ENCODE peak calls at places on chromosome 2, in ten cellular contexts. One of them, this sample, is unnamed.

GRCh38 chr2:239938651-239939486 is 86.3 kb downstream of the NDUFA10 start:
- DNase-seq in NCI-H2171 treated with DMSO at 0.1 percent for 48 hours: no peak
- DNase-seq in stimulated activated naive B cell treated with anti-CD40 and anti-IgM and Interleukin-4, amounts not matched to agents 10 μg/mL and 1 μg/mL and 100 μg/mL, for 72 hours: no peak
- DNase-seq in CD8-positive, alpha-beta T cell: no peak
- DNase-seq in AG08395: no peak
- DNase-seq in natural killer cell: no peak
- DNase-seq in NCI-H345: no peak
- DNase-seq in AG08396: no peak
- DNase-seq in right atrium auricular region: no peak
- DNase-seq in WTC11: peak
- DNase-seq in this sample: no peak

GRCh38 chr2:239551206-239551605 is 150.4 kb upstream of the HDAC4 start:
- DNase-seq in NCI-H2171 treated with DMSO at 0.1 percent for 48 hours: no peak
- DNase-seq in stimulated activated naive B cell treated with anti-CD40 and anti-IgM and Interleukin-4, amounts not matched to agents 10 μg/mL and 1 μg/mL and 100 μg/mL, for 72 hours: no peak
- DNase-seq in CD8-positive, alpha-beta T cell: no peak
- DNase-seq in AG08395: no peak
- DNase-seq in natural killer cell: no peak
- DNase-seq in NCI-H345: no peak
- DNase-seq in AG08396: no peak
- DNase-seq in right atrium auricular region: no peak
- DNase-seq in WTC11: no peak
- DNase-seq in this sample: no peak

GRCh38 chr2:37561615-37562569 is 109.5 kb downstream of the CDC42EP3 start:
- DNase-seq in NCI-H2171 treated with DMSO at 0.1 percent for 48 hours: peak
- DNase-seq in stimulated activated naive B cell treated with anti-CD40 and anti-IgM and Interleukin-4, amounts not matched to agents 10 μg/mL and 1 μg/mL and 100 μg/mL, for 72 hours: no peak
- DNase-seq in CD8-positive, alpha-beta T cell: no peak
- DNase-seq in AG08395: peak
- DNase-seq in natural killer cell: no peak
- DNase-seq in NCI-H345: no peak
- DNase-seq in AG08396: peak
- DNase-seq in right atrium auricular region: no peak
- DNase-seq in WTC11: no peak
- DNase-seq in this sample: no peak

GRCh38 chr2:148900350-148900749 is 25.3 kb downstream of the KIF5C start:
- DNase-seq in NCI-H2171 treated with DMSO at 0.1 percent for 48 hours: no peak
- DNase-seq in stimulated activated naive B cell treated with anti-CD40 and anti-IgM and Interleukin-4, amounts not matched to agents 10 μg/mL and 1 μg/mL and 100 μg/mL, for 72 hours: no peak
- DNase-seq in CD8-positive, alpha-beta T cell: no peak
- DNase-seq in AG08395: no peak
- DNase-seq in natural killer cell: no peak
- DNase-seq in NCI-H345: peak
- DNase-seq in AG08396: no peak
- DNase-seq in right atrium auricular region: no peak
- DNase-seq in WTC11: no peak
- DNase-seq in this sample: no peak

GRCh38 chr2:26580751-26581150 is 60.4 kb downstream of the CIB4 start:
- DNase-seq in NCI-H2171 treated with DMSO at 0.1 percent for 48 hours: no peak
- DNase-seq in stimulated activated naive B cell treated with anti-CD40 and anti-IgM and Interleukin-4, amounts not matched to agents 10 μg/mL and 1 μg/mL and 100 μg/mL, for 72 hours: no peak
- DNase-seq in CD8-positive, alpha-beta T cell: no peak
- DNase-seq in AG08395: no peak
- DNase-seq in natural killer cell: no peak
- DNase-seq in NCI-H345: no peak
- DNase-seq in AG08396: no peak
- DNase-seq in right atrium auricular region: no peak
- DNase-seq in WTC11: peak
- DNase-seq in this sample: no peak

GRCh38 chr2:239443666-239444567 is 43.1 kb upstream of the HDAC4 start:
- DNase-seq in NCI-H2171 treated with DMSO at 0.1 percent for 48 hours: no peak
- DNase-seq in stimulated activated naive B cell treated with anti-CD40 and anti-IgM and Interleukin-4, amounts not matched to agents 10 μg/mL and 1 μg/mL and 100 μg/mL, for 72 hours: no peak
- DNase-seq in CD8-positive, alpha-beta T cell: no peak
- DNase-seq in AG08395: peak
- DNase-seq in natural killer cell: no peak
- DNase-seq in NCI-H345: no peak
- DNase-seq in AG08396: peak
- DNase-seq in right atrium auricular region: peak
- DNase-seq in WTC11: no peak
- DNase-seq in this sample: no peak

GRCh38 chr2:23824777-23825212 is 102.1 kb downstream of the ATAD2B start:
- DNase-seq in NCI-H2171 treated with DMSO at 0.1 percent for 48 hours: peak
- DNase-seq in stimulated activated naive B cell treated with anti-CD40 and anti-IgM and Interleukin-4, amounts not matched to agents 10 μg/mL and 1 μg/mL and 100 μg/mL, for 72 hours: no peak
- DNase-seq in CD8-positive, alpha-beta T cell: no peak
- DNase-seq in AG08395: peak
- DNase-seq in natural killer cell: no peak
- DNase-seq in NCI-H345: peak
- DNase-seq in AG08396: peak
- DNase-seq in right atrium auricular region: no peak
- DNase-seq in WTC11: no peak
- DNase-seq in this sample: peak

GRCh38 chr2:229174794-229175529 is 96.1 kb downstream of the PID1 start:
- DNase-seq in NCI-H2171 treated with DMSO at 0.1 percent for 48 hours: no peak
- DNase-seq in stimulated activated naive B cell treated with anti-CD40 and anti-IgM and Interleukin-4, amounts not matched to agents 10 μg/mL and 1 μg/mL and 100 μg/mL, for 72 hours: no peak
- DNase-seq in CD8-positive, alpha-beta T cell: no peak
- DNase-seq in AG08395: peak
- DNase-seq in natural killer cell: no peak
- DNase-seq in NCI-H345: no peak
- DNase-seq in AG08396: peak
- DNase-seq in right atrium auricular region: no peak
- DNase-seq in WTC11: no peak
- DNase-seq in this sample: no peak

GRCh38 chr2:24049485-24050021 is at the start of gene FKBP1B:
- DNase-seq in NCI-H2171 treated with DMSO at 0.1 percent for 48 hours: peak
- DNase-seq in stimulated activated naive B cell treated with anti-CD40 and anti-IgM and Interleukin-4, amounts not matched to agents 10 μg/mL and 1 μg/mL and 100 μg/mL, for 72 hours: peak
- DNase-seq in CD8-positive, alpha-beta T cell: peak
- DNase-seq in AG08395: peak
- DNase-seq in natural killer cell: peak
- DNase-seq in NCI-H345: peak
- DNase-seq in AG08396: peak
- DNase-seq in right atrium auricular region: peak
- DNase-seq in WTC11: peak
- DNase-seq in this sample: peak

GRCh38 chr2:39368846-39369245 is 68.2 kb downstream of the MAP4K3 start:
- DNase-seq in NCI-H2171 treated with DMSO at 0.1 percent for 48 hours: no peak
- DNase-seq in stimulated activated naive B cell treated with anti-CD40 and anti-IgM and Interleukin-4, amounts not matched to agents 10 μg/mL and 1 μg/mL and 100 μg/mL, for 72 hours: no peak
- DNase-seq in CD8-positive, alpha-beta T cell: no peak
- DNase-seq in AG08395: no peak
- DNase-seq in natural killer cell: no peak
- DNase-seq in NCI-H345: no peak
- DNase-seq in AG08396: no peak
- DNase-seq in right atrium auricular region: no peak
- DNase-seq in WTC11: no peak
- DNase-seq in this sample: no peak

GRCh38 chr2:6683481-6683880 is 182.2 kb downstream of the CMPK2 start:
- DNase-seq in NCI-H2171 treated with DMSO at 0.1 percent for 48 hours: no peak
- DNase-seq in stimulated activated naive B cell treated with anti-CD40 and anti-IgM and Interleukin-4, amounts not matched to agents 10 μg/mL and 1 μg/mL and 100 μg/mL, for 72 hours: no peak
- DNase-seq in CD8-positive, alpha-beta T cell: no peak
- DNase-seq in AG08395: no peak
- DNase-seq in natural killer cell: no peak
- DNase-seq in NCI-H345: no peak
- DNase-seq in AG08396: no peak
- DNase-seq in right atrium auricular region: no peak
- DNase-seq in WTC11: no peak
- DNase-seq in this sample: no peak

GRCh38 chr2:98959759-98960507 is 23.9 kb upstream of the CRACDL start:
- DNase-seq in NCI-H2171 treated with DMSO at 0.1 percent for 48 hours: peak
- DNase-seq in stimulated activated naive B cell treated with anti-CD40 and anti-IgM and Interleukin-4, amounts not matched to agents 10 μg/mL and 1 μg/mL and 100 μg/mL, for 72 hours: no peak
- DNase-seq in CD8-positive, alpha-beta T cell: no peak
- DNase-seq in AG08395: no peak
- DNase-seq in natural killer cell: no peak
- DNase-seq in NCI-H345: no peak
- DNase-seq in AG08396: no peak
- DNase-seq in right atrium auricular region: no peak
- DNase-seq in WTC11: no peak
- DNase-seq in this sample: no peak

GRCh38 chr2:522776-523175 is 154.4 kb downstream of the TMEM18 start:
- DNase-seq in NCI-H2171 treated with DMSO at 0.1 percent for 48 hours: no peak
- DNase-seq in stimulated activated naive B cell treated with anti-CD40 and anti-IgM and Interleukin-4, amounts not matched to agents 10 μg/mL and 1 μg/mL and 100 μg/mL, for 72 hours: no peak
- DNase-seq in CD8-positive, alpha-beta T cell: no peak
- DNase-seq in AG08395: no peak
- DNase-seq in natural killer cell: no peak
- DNase-seq in NCI-H345: no peak
- DNase-seq in AG08396: no peak
- DNase-seq in right atrium auricular region: no peak
- DNase-seq in WTC11: no peak
- DNase-seq in this sample: no peak